ENCODE peak calls at places on chromosomes 13 and 19, in six cellular contexts. One of them, this sample, is unnamed.

GRCh38 chr19:53982056-53982455 is 9.4 kb upstream of the CACNG6 start:
- DNase-seq in EH: no peak
- DNase-seq in cardiac fibroblast: no peak
- DNase-seq in heart left ventricle: no peak
- DNase-seq in HFF-Myc: no peak
- DNase-seq in OCI-LY7: no peak
- DNase-seq in this sample: no peak

GRCh38 chr13:83162493-83162892 is 719.8 kb downstream of the SLITRK1 start:
- DNase-seq in heart left ventricle: no peak
- DNase-seq in OCI-LY7: no peak
- DNase-seq in EH: peak; percentile 11
- DNase-seq in HFF-Myc: no peak
- DNase-seq in cardiac fibroblast: peak; percentile 12
- DNase-seq in this sample: peak; percentile 54

GRCh38 chr19:10295305-10295846 is 5.6 kb downstream of the ICAM5 start:
- DNase-seq in cardiac fibroblast: no peak
- DNase-seq in HFF-Myc: no peak
- DNase-seq in heart left ventricle: peak; percentile 37
- DNase-seq in OCI-LY7: peak; percentile 29
- DNase-seq in EH: no peak
- DNase-seq in this sample: no peak

GRCh38 chr19:14582894-14583340 is at the start of gene CLEC17A:
- DNase-seq in EH: no peak
- DNase-seq in HFF-Myc: no peak
- DNase-seq in heart left ventricle: no peak
- DNase-seq in OCI-LY7: peak; percentile 96
- DNase-seq in cardiac fibroblast: no peak
- DNase-seq in this sample: peak; percentile 64

GRCh38 chr19:43777163-43777700 is 3.5 kb downstream of the KCNN4 start:
- DNase-seq in heart left ventricle: no peak
- DNase-seq in EH: peak; percentile 62
- DNase-seq in cardiac fibroblast: peak; percentile 35
- DNase-seq in HFF-Myc: no peak
- DNase-seq in OCI-LY7: peak; percentile 82
- DNase-seq in this sample: peak; percentile 78

GRCh38 chr13:87666826-87667225 is 4.3 kb upstream of the SLITRK5 start:
- DNase-seq in cardiac fibroblast: no peak
- DNase-seq in EH: no peak
- DNase-seq in HFF-Myc: no peak
- DNase-seq in heart left ventricle: no peak
- DNase-seq in OCI-LY7: no peak
- DNase-seq in this sample: no peak

GRCh38 chr19:39705578-39706188 is 1.4 kb downstream of the LGALS14 start:
- DNase-seq in HFF-Myc: no peak
- DNase-seq in cardiac fibroblast: no peak
- DNase-seq in OCI-LY7: no peak
- DNase-seq in EH: no peak
- DNase-seq in heart left ventricle: no peak
- DNase-seq in this sample: no peak

GRCh38 chr13:106496072-106496997 is 39.1 kb downstream of the EFNB2 start:
- DNase-seq in EH: no peak
- DNase-seq in heart left ventricle: no peak
- DNase-seq in OCI-LY7: no peak
- DNase-seq in cardiac fibroblast: peak; percentile 14
- DNase-seq in HFF-Myc: no peak
- DNase-seq in this sample: peak; percentile 28

GRCh38 chr19:56139847-56140582 is 1.1 kb upstream of the ZNF444 start:
- DNase-seq in EH: no peak
- DNase-seq in heart left ventricle: no peak
- DNase-seq in HFF-Myc: no peak
- DNase-seq in OCI-LY7: no peak
- DNase-seq in cardiac fibroblast: peak; percentile 19
- DNase-seq in this sample: no peak

GRCh38 chr13:50722437-50723125 is 120.9 kb downstream of the DLEU7 start:
- DNase-seq in EH: no peak
- DNase-seq in heart left ventricle: no peak
- DNase-seq in cardiac fibroblast: peak; percentile 43
- DNase-seq in OCI-LY7: no peak
- DNase-seq in HFF-Myc: no peak
- DNase-seq in this sample: no peak

GRCh38 chr19:11587302-11587972 is 9.8 kb upstream of the ZNF627 start:
- DNase-seq in EH: peak; percentile 75
- DNase-seq in cardiac fibroblast: peak; percentile 78
- DNase-seq in OCI-LY7: peak; percentile 91
- DNase-seq in HFF-Myc: peak; percentile 19
- DNase-seq in heart left ventricle: peak; percentile 73
- DNase-seq in this sample: peak; percentile 75

GRCh38 chr19:3440082-3440481 is 40.2 kb downstream of the SMIM24 start:
- DNase-seq in heart left ventricle: no peak
- DNase-seq in EH: peak; percentile 24
- DNase-seq in HFF-Myc: no peak
- DNase-seq in OCI-LY7: peak; percentile 50
- DNase-seq in cardiac fibroblast: peak; percentile 43
- DNase-seq in this sample: peak; percentile 50

GRCh38 chr19:23762884-23763711 is 4.4 kb upstream of the ZNF681 start:
- DNase-seq in HFF-Myc: no peak
- DNase-seq in EH: peak; percentile 47
- DNase-seq in OCI-LY7: peak; percentile 84
- DNase-seq in cardiac fibroblast: peak; percentile 62
- DNase-seq in heart left ventricle: peak; percentile 89
- DNase-seq in this sample: peak; percentile 96

GRCh38 chr13:58476176-58476575 is 844.6 kb downstream of the PCDH17 start:
- DNase-seq in HFF-Myc: no peak
- DNase-seq in OCI-LY7: no peak
- DNase-seq in EH: no peak
- DNase-seq in heart left ventricle: no peak
- DNase-seq in cardiac fibroblast: no peak
- DNase-seq in this sample: no peak

GRCh38 chr19:38384209-38385027 is 3.4 kb downstream of the GGN start:
- DNase-seq in OCI-LY7: peak; percentile 25
- DNase-seq in EH: no peak
- DNase-seq in cardiac fibroblast: peak; percentile 39
- DNase-seq in HFF-Myc: no peak
- DNase-seq in heart left ventricle: no peak
- DNase-seq in this sample: no peak

GRCh38 chr19:42468273-42468796 is 25.6 kb upstream of the CXCL17 start:
- DNase-seq in EH: peak; percentile 89
- DNase-seq in heart left ventricle: no peak
- DNase-seq in HFF-Myc: peak; percentile 58
- DNase-seq in OCI-LY7: no peak
- DNase-seq in cardiac fibroblast: peak; percentile 92
- DNase-seq in this sample: no peak

GRCh38 chr13:49457221-49457620 is 13.1 kb downstream of the SETDB2 start:
- DNase-seq in HFF-Myc: no peak
- DNase-seq in OCI-LY7: no peak
- DNase-seq in heart left ventricle: no peak
- DNase-seq in cardiac fibroblast: peak; percentile 39
- DNase-seq in EH: peak; percentile 58
- DNase-seq in this sample: no peak

GRCh38 chr13:46698910-46699460 is 98.0 kb downstream of the ESD start:
- DNase-seq in cardiac fibroblast: peak; percentile 67
- DNase-seq in EH: peak; percentile 27
- DNase-seq in OCI-LY7: no peak
- DNase-seq in heart left ventricle: no peak
- DNase-seq in HFF-Myc: no peak
- DNase-seq in this sample: no peak

This sample was measured in RPMI8226.